ENCODE peak calls at places on chromosome 13, in nine cellular contexts. D, P, Q, E, I, Y, V, O and B are unnamed samples.

GRCh38 chr13:20945952-20946383 is 43.4 kb upstream of the XPO4 start:
- DNase-seq in I (peak), D (no peak), V (no peak), Y (no peak), E (no peak), P (no peak), Q (no peak), O (no peak), B (no peak)

GRCh38 chr13:113991191-113991669 is 17.4 kb upstream of the C13orf46 start:
- DNase-seq in Q (no peak), D (no peak), I (no peak), P (no peak), E (no peak), Y (no peak), O (no peak), V (no peak), B (no peak)

GRCh38 chr13:62040806-62041205 is 625.2 kb upstream of the PCDH20 start:
- DNase-seq in D (no peak), E (no peak), O (no peak), Y (no peak), I (no peak), Q (no peak), P (no peak), V (no peak), B (no peak)

GRCh38 chr13:35909837-35910236 is 221.3 kb downstream of the DCLK1 start:
- DNase-seq in Q (no peak), Y (no peak), P (no peak), D (no peak), E (no peak), V (no peak), I (no peak), O (no peak), B (no peak)

GRCh38 chr13:32804673-32805260 is 211.5 kb upstream of the KL start:
- DNase-seq in Q (no peak), O (no peak), V (no peak), Y (no peak), D (peak), I (no peak), E (no peak), P (no peak), B (peak)

GRCh38 chr13:101152184-101152583 is 264.1 kb downstream of the NALCN start:
- DNase-seq in E (no peak), D (no peak), V (no peak), I (no peak), O (peak), P (no peak), Q (no peak), Y (no peak), B (no peak)

GRCh38 chr13:68291595-68291994 is 1061.5 kb upstream of the PCDH9 start:
- DNase-seq in P (no peak), V (no peak), I (no peak), E (no peak), O (no peak), Y (no peak), Q (no peak), D (no peak), B (no peak)

GRCh38 chr13:73187106-73187505 is 128.3 kb downstream of the KLF5 start:
- DNase-seq in I (peak), Q (no peak), E (no peak), D (no peak), P (no peak), V (no peak), O (no peak), Y (no peak), B (no peak)

GRCh38 chr13:71242191-71242590 is 624.8 kb downstream of the DACH1 start:
- DNase-seq in I (no peak), V (peak), P (no peak), Y (no peak), E (no peak), D (peak), O (no peak), Q (no peak), B (no peak)

GRCh38 chr13:30307194-30307965 is at the start of gene KATNAL1:
- DNase-seq in P (no peak), D (peak), Y (peak), V (peak), O (peak), I (peak), E (peak), Q (peak), B (peak)

GRCh38 chr13:89282241-89282640 is 1611.1 kb downstream of the SLITRK5 start:
- DNase-seq in E (no peak), V (no peak), O (no peak), Q (no peak), P (no peak), Y (no peak), I (no peak), D (no peak), B (no peak)